ENCODE peak calls at places on chromosome 12, in six cellular contexts. H is cardiac muscle cell, S is coronary artery, I is dorsolateral prefrontal cortex, F is breast epithelium, N is iPS-NIHi11. Q is an unnamed sample.

GRCh38 chr12:9843416-9843815 is 16.1 kb downstream of the KLRF1 start:
- DNase-seq in H (no peak), S (no peak), I (no peak), F (no peak), N (no peak), Q (no peak)

GRCh38 chr12:125114365-125115141 is 49.3 kb downstream of the AACS start:
- DNase-seq in H (no peak), S (no peak), I (no peak), F (no peak), N (no peak), Q (peak)

GRCh38 chr12:103858953-103859601 is 18.0 kb upstream of the NT5DC3 start:
- DNase-seq in H (peak), S (peak), I (no peak), F (peak), N (peak), Q (no peak)

GRCh38 chr12:2879853-2880252 is 2.8 kb downstream of the RHNO1 start:
- DNase-seq in H (no peak), S (no peak), I (no peak), F (no peak), N (no peak), Q (no peak)

GRCh38 chr12:68821357-68822188 is 13.6 kb downstream of the MDM2 start:
- DNase-seq in H (no peak), S (no peak), I (no peak), F (no peak), N (no peak), Q (no peak)

GRCh38 chr12:94769040-94769420 is 118.7 kb upstream of the TMCC3 start:
- DNase-seq in H (peak), S (no peak), I (no peak), F (no peak), N (no peak), Q (peak)

GRCh38 chr12:1928439-1929121 is 10.1 kb upstream of the CACNA2D4 start:
- DNase-seq in H (no peak), S (no peak), I (no peak), F (no peak), N (no peak), Q (no peak)

GRCh38 chr12:120367252-120367923 is 1.6 kb downstream of the MSI1 start:
- DNase-seq in H (no peak), S (no peak), I (no peak), F (no peak), N (peak), Q (no peak)

GRCh38 chr12:119940881-119941280 is 48.2 kb upstream of the BICDL1 start:
- DNase-seq in H (peak), S (no peak), I (no peak), F (no peak), N (peak), Q (no peak)